ENCODE peak calls at places on chromosomes 2 and 18, in nine cellular contexts. Z is HepG2; L is stimulated activated naive CD8-positive, alpha-beta T cell treated with anti-CD3 and anti-CD28 coated beads, Interleukin-15, amount 100 ng/mL, for 72 hours; Y is pancreas; K is activated B cell treated with CpG ODN at 0.5 μM for 24 hours; R is T-helper 17 cell; U is activated T-helper 17 cell treated with anti-CD3 and anti-CD28 coated beads, Interleukin-2, amount 50 U/mL, for 72 hours; W is Panc1; N is SK-N-SH treated with all-trans-retinoic acid at 6 μM for 48 hours. D is an unnamed sample.

GRCh38 chr2:190913725-190914124 is 33.1 kb downstream of the GLS start:
- ATAC-seq in N (no peak), U (peak), Y (no peak), Z (no peak), K (no peak), W (no peak), L (peak), R (no peak), D (no peak)

GRCh38 chr2:221399183-221399582 is 172.9 kb downstream of the EPHA4 start:
- ATAC-seq in L (no peak), Y (no peak), U (no peak), Z (no peak), W (no peak), R (no peak), N (no peak), K (no peak), D (no peak)

GRCh38 chr18:11392292-11392691 is 217.1 kb upstream of the SLC35G4 start:
- ATAC-seq in U (no peak), Y (no peak), L (no peak), Z (no peak), R (no peak), W (no peak), N (peak), K (no peak), D (no peak)

GRCh38 chr2:209097168-209097567 is 326.7 kb upstream of the MAP2 start:
- ATAC-seq in K (no peak), W (no peak), Y (no peak), R (no peak), N (no peak), U (no peak), Z (no peak), L (no peak), D (no peak)

GRCh38 chr2:119491776-119492525 is 32.3 kb downstream of the SCTR start:
- ATAC-seq in K (no peak), U (no peak), N (peak), L (no peak), W (peak), Y (peak), R (no peak), Z (peak), D (no peak)

GRCh38 chr2:241860184-241861078 is 1.7 kb upstream of the PDCD1 start:
- ATAC-seq in W (peak), Z (peak), K (no peak), R (no peak), N (peak), Y (no peak), L (peak), U (no peak), D (peak)

GRCh38 chr2:9235388-9236344 is 29.1 kb downstream of the ASAP2 start:
- ATAC-seq in L (no peak), Y (no peak), Z (peak), K (no peak), U (no peak), W (peak), R (no peak), N (peak), D (no peak)

GRCh38 chr18:44033144-44033543 is 647.5 kb upstream of the SETBP1 start:
- ATAC-seq in R (no peak), L (no peak), W (no peak), Y (no peak), N (no peak), Z (peak), K (no peak), U (no peak), D (no peak)

GRCh38 chr2:43105586-43106562 is 120.5 kb downstream of the ZFP36L2 start:
- ATAC-seq in N (peak), R (peak), U (no peak), W (peak), Y (no peak), Z (peak), L (no peak), K (peak), D (peak)

GRCh38 chr2:144583741-144584453 is 64.0 kb upstream of the ZEB2 start:
- ATAC-seq in U (peak), Y (no peak), N (peak), R (no peak), L (peak), W (no peak), Z (no peak), K (no peak), D (no peak)

GRCh38 chr2:216075510-216076485 is 5.8 kb downstream of the PECR start:
- ATAC-seq in N (no peak), W (no peak), U (no peak), L (no peak), Y (peak), K (no peak), Z (no peak), R (no peak), D (no peak)

GRCh38 chr18:11994346-11994707 is 13.0 kb downstream of the IMPA2 start:
- ATAC-seq in L (no peak), Z (peak), K (no peak), R (no peak), W (no peak), Y (peak), U (no peak), N (no peak), D (no peak)

GRCh38 chr2:96856776-96857673 is 791 bp downstream of the ANKRD39 start:
- ATAC-seq in U (peak), N (peak), L (peak), K (no peak), R (no peak), Z (peak), W (peak), Y (peak), D (no peak)

GRCh38 chr2:10283106-10284062 is 19.3 kb upstream of the HPCAL1 start:
- ATAC-seq in R (no peak), N (peak), W (peak), L (peak), K (no peak), Z (no peak), U (peak), Y (no peak), D (no peak)

GRCh38 chr18:35276276-35276675 is 13.8 kb downstream of the ZSCAN30 start:
- ATAC-seq in Y (no peak), W (no peak), K (no peak), N (no peak), U (no peak), L (no peak), Z (no peak), R (no peak), D (no peak)

GRCh38 chr2:227207573-227207972 is 43.1 kb downstream of the COL4A3 start:
- ATAC-seq in W (no peak), K (no peak), Z (no peak), R (no peak), N (no peak), U (no peak), L (no peak), Y (no peak), D (no peak)

GRCh38 chr2:116098049-116098448 is 1655.6 kb downstream of the DPP10 start:
- ATAC-seq in R (no peak), W (no peak), Z (no peak), Y (no peak), K (no peak), U (no peak), L (no peak), N (no peak), D (no peak)

GRCh38 chr18:7892556-7892955 is 325.4 kb downstream of the PTPRM start:
- ATAC-seq in L (no peak), R (no peak), U (no peak), W (no peak), N (no peak), Y (no peak), K (no peak), Z (no peak), D (no peak)

GRCh38 chr18:69774831-69775230 is 172.8 kb downstream of the CD226 start:
- ATAC-seq in K (no peak), Z (no peak), N (no peak), U (no peak), W (no peak), L (no peak), R (no peak), Y (no peak), D (no peak)

GRCh38 chr2:101983486-101983885 is 8.3 kb upstream of the IL1R2 start:
- ATAC-seq in Y (no peak), W (peak), K (no peak), R (no peak), N (no peak), Z (no peak), U (no peak), L (no peak), D (no peak)

GRCh38 chr2:101329026-101329425 is 20.5 kb upstream of the RNF149 start:
- ATAC-seq in L (no peak), U (peak), W (no peak), K (no peak), R (peak), N (no peak), Z (no peak), Y (no peak), D (no peak)

GRCh38 chr2:70094171-70094977 is 7.1 kb downstream of the PCBP1 start:
- ATAC-seq in Z (peak), K (peak), N (no peak), U (peak), Y (no peak), W (peak), L (peak), R (no peak), D (peak)

GRCh38 chr2:215486973-215487372 is 51.1 kb upstream of the FN1 start:
- ATAC-seq in Y (no peak), N (no peak), L (no peak), U (no peak), R (no peak), Z (no peak), W (no peak), K (no peak), D (no peak)

GRCh38 chr2:54871457-54872103 is 148.1 kb downstream of the EML6 start:
- ATAC-seq in R (no peak), K (no peak), Y (no peak), U (no peak), W (no peak), N (no peak), Z (peak), L (no peak), D (no peak)

GRCh38 chr2:134201559-134201958 is 52.3 kb upstream of the MGAT5 start:
- ATAC-seq in Y (peak), L (no peak), N (no peak), R (no peak), Z (no peak), U (no peak), K (no peak), W (no peak), D (no peak)

GRCh38 chr2:18124126-18124835 is 245.8 kb downstream of the KCNS3 start:
- ATAC-seq in L (no peak), W (no peak), N (no peak), K (no peak), Z (no peak), Y (no peak), R (no peak), U (no peak), D (no peak)

GRCh38 chr2:161250864-161251436 is 57.3 kb upstream of the PSMD14 start:
- ATAC-seq in N (peak), U (peak), K (no peak), Z (peak), R (peak), L (peak), Y (peak), W (peak), D (peak)

GRCh38 chr2:174798801-174799200 is 34.5 kb upstream of the CHRNA1 start:
- ATAC-seq in N (no peak), L (no peak), W (no peak), Z (peak), K (no peak), U (no peak), Y (no peak), R (no peak), D (no peak)

GRCh38 chr18:62759704-62760402 is 44.5 kb downstream of the PHLPP1 start:
- ATAC-seq in K (no peak), N (peak), Z (no peak), W (no peak), L (no peak), Y (no peak), U (no peak), R (no peak), D (no peak)

GRCh38 chr2:177340158-177340557 is 52.4 kb upstream of the AGPS start:
- ATAC-seq in U (no peak), L (no peak), W (no peak), N (no peak), R (no peak), Z (no peak), Y (no peak), K (no peak), D (no peak)

GRCh38 chr2:160381425-160381951 is 112.1 kb downstream of the RBMS1 start:
- ATAC-seq in W (no peak), N (no peak), U (peak), Y (no peak), R (peak), L (no peak), Z (no peak), K (no peak), D (no peak)

GRCh38 chr2:239249781-239250180 is 151.0 kb downstream of the HDAC4 start:
- ATAC-seq in Y (no peak), R (no peak), Z (no peak), K (no peak), L (no peak), U (no peak), W (no peak), N (peak), D (no peak)

GRCh38 chr2:43149482-43150107 is 76.8 kb downstream of the ZFP36L2 start:
- ATAC-seq in Z (no peak), K (no peak), N (no peak), Y (no peak), U (peak), R (peak), L (peak), W (no peak), D (peak)

GRCh38 chr2:113910967-113911678 is 21.2 kb downstream of the ACTR3 start:
- ATAC-seq in Y (no peak), R (peak), N (no peak), L (no peak), W (no peak), K (peak), Z (no peak), U (peak), D (no peak)

GRCh38 chr2:179536185-179536584 is 271.6 kb upstream of the SESTD1 start:
- ATAC-seq in K (no peak), Z (no peak), W (no peak), Y (no peak), N (no peak), U (no peak), R (no peak), L (no peak), D (no peak)

GRCh38 chr18:10166164-10166807 is 252.5 kb downstream of the VAPA start:
- ATAC-seq in U (no peak), N (no peak), K (no peak), Z (no peak), L (peak), W (no peak), R (no peak), Y (no peak), D (no peak)

GRCh38 chr2:53896864-53897263 is 37.1 kb upstream of the GPR75 start:
- ATAC-seq in R (no peak), N (peak), Z (peak), K (no peak), W (no peak), U (peak), Y (no peak), L (no peak), D (no peak)

GRCh38 chr2:12606472-12607000 is 110.2 kb upstream of the TRIB2 start:
- ATAC-seq in W (peak), N (peak), Z (peak), K (no peak), R (peak), Y (no peak), L (no peak), U (peak), D (no peak)

D was measured in stimulated activated memory B cell treated with anti-CD40 and anti-IgM and Interleukin-4, amounts not matched to agents 10 μg/mL and 1 μg/mL and 100 μg/mL, for 72 hours.